ENCODE peak calls at places on chromosomes 16 and 17, in eight cellular contexts. U is HCT116, B is NCI-H1436, K is lung microvascular endothelial cell, X is LHCN-M2, W is ELR, A is substantia nigra, R is SHP77. T is an unnamed sample.

GRCh38 chr17:30340957-30341356 is 7.1 kb upstream of the TMIGD1 start:
- DNase-seq in U (no peak), B (no peak), K (peak; percentile 73), X (no peak), W (no peak), A (no peak), R (no peak), T (no peak)

GRCh38 chr16:62548095-62548494 is 511.9 kb upstream of the CDH8 start:
- DNase-seq in U (no peak), B (no peak), K (no peak), X (no peak), W (no peak), A (no peak), R (no peak), T (no peak)

GRCh38 chr17:61294777-61295176 is 104.9 kb upstream of the TBX2 start:
- DNase-seq in U (peak; percentile 10), B (no peak), K (peak; percentile 42), X (peak; percentile 67), W (peak; percentile 88), A (no peak), R (no peak), T (no peak)

GRCh38 chr17:27848941-27849340 is 44.2 kb downstream of the LYRM9 start:
- DNase-seq in U (no peak), B (peak; percentile 56), K (no peak), X (peak; percentile 39), W (no peak), A (no peak), R (peak; percentile 22), T (no peak)

GRCh38 chr17:35372846-35373531 is 432 bp downstream of the SLFN11 start:
- DNase-seq in U (no peak), B (no peak), K (peak; percentile 11), X (peak; percentile 7), W (peak; percentile 41), A (no peak), R (no peak), T (no peak)

GRCh38 chr17:29918922-29919856 is 10.8 kb downstream of the SSH2 start:
- DNase-seq in U (no peak), B (no peak), K (peak; percentile 63), X (peak; percentile 17), W (peak; percentile 81), A (no peak), R (no peak), T (no peak)

GRCh38 chr17:64774888-64775600 is 112.9 kb upstream of the SMURF2 start:
- DNase-seq in U (no peak), B (no peak), K (no peak), X (no peak), W (no peak), A (no peak), R (no peak), T (peak; percentile 44)

GRCh38 chr16:72939247-72939646 is 108.7 kb downstream of the ZFHX3 start:
- DNase-seq in U (no peak), B (no peak), K (no peak), X (peak; percentile 80), W (no peak), A (no peak), R (no peak), T (peak; percentile 86)

GRCh38 chr17:48546924-48547838 is 2.3 kb upstream of the HOXB2 start:
- DNase-seq in U (no peak), B (no peak), K (no peak), X (no peak), W (no peak), A (no peak), R (no peak), T (no peak)

GRCh38 chr17:42422958-42423712 is at the start of gene CAVIN1:
- DNase-seq in U (peak; percentile 85), B (no peak), K (peak; percentile 95), X (peak; percentile 96), W (peak; percentile 98), A (peak; percentile 90), R (no peak), T (peak; percentile 100)

GRCh38 chr16:77789085-77789611 is 784 bp downstream of the VAT1L start:
- DNase-seq in U (no peak), B (no peak), K (no peak), X (no peak), W (peak; percentile 2), A (no peak), R (no peak), T (no peak)

GRCh38 chr17:47720754-47721533 is 12.1 kb upstream of the TBX21 start:
- DNase-seq in U (peak; percentile 24), B (no peak), K (no peak), X (peak; percentile 36), W (peak; percentile 64), A (no peak), R (no peak), T (no peak)

GRCh38 chr17:28330671-28331070 is 4.6 kb downstream of the IFT20 start:
- DNase-seq in U (no peak), B (no peak), K (no peak), X (no peak), W (no peak), A (no peak), R (no peak), T (no peak)

GRCh38 chr16:11679941-11680911 is 12.0 kb downstream of the SNN start:
- DNase-seq in U (no peak), B (no peak), K (no peak), X (no peak), W (no peak), A (no peak), R (no peak), T (no peak)

GRCh38 chr17:77404812-77405581 is 264.2 kb downstream of the SEC14L1 start:
- DNase-seq in U (no peak), B (no peak), K (peak; percentile 91), X (peak; percentile 82), W (peak; percentile 89), A (no peak), R (no peak), T (no peak)

GRCh38 chr16:77221482-77221881 is 22.3 kb downstream of the SYCE1L start:
- DNase-seq in U (no peak), B (no peak), K (no peak), X (no peak), W (no peak), A (no peak), R (no peak), T (no peak)

GRCh38 chr17:67585077-67585602 is 132.6 kb upstream of the NOL11 start:
- DNase-seq in U (no peak), B (peak; percentile 57), K (peak; percentile 60), X (no peak), W (no peak), A (no peak), R (no peak), T (no peak)

GRCh38 chr16:85172465-85173071 is 60.3 kb upstream of the CIBAR2 start:
- DNase-seq in U (peak; percentile 65), B (peak; percentile 29), K (peak; percentile 56), X (peak; percentile 52), W (peak; percentile 81), A (peak; percentile 20), R (peak; percentile 83), T (no peak)

GRCh38 chr17:32342603-32343325 is 791 bp upstream of the C17orf75 start:
- DNase-seq in U (no peak), B (no peak), K (no peak), X (peak; percentile 7), W (peak; percentile 28), A (no peak), R (no peak), T (no peak)

T was measured in tibial artery.